ENCODE peak calls at places on chromosomes 12 and 14, in seven cellular contexts. Y, N, F, C, R, J and T are unnamed samples.

GRCh38 chr14:69877492-69877891 is 1.7 kb upstream of the SMOC1 start:
- DNase-seq in Y (no peak), F (no peak), C (no peak), N (no peak), R (peak; percentile 30), J (no peak), T (no peak)

GRCh38 chr14:95500772-95501401 is 15.6 kb downstream of the SYNE3 start:
- DNase-seq in C (no peak), F (peak; percentile 62), Y (no peak), N (peak; percentile 79), J (no peak), R (peak; percentile 93), T (no peak)

GRCh38 chr12:61574339-61574738 is 685.9 kb upstream of the USP15 start:
- DNase-seq in F (no peak), R (no peak), J (no peak), Y (no peak), C (no peak), N (no peak), T (no peak)

GRCh38 chr12:74770552-74770951 is 232.9 kb downstream of the ATXN7L3B start:
- DNase-seq in Y (no peak), J (no peak), R (no peak), C (no peak), F (no peak), N (no peak), T (no peak)

GRCh38 chr12:42213023-42213422 is 25.0 kb downstream of the YAF2 start:
- DNase-seq in N (no peak), J (no peak), F (no peak), Y (no peak), R (peak; percentile 65), C (no peak), T (no peak)

GRCh38 chr12:132327351-132328171 is 1.8 kb downstream of the GALNT9 start:
- DNase-seq in N (peak; percentile 54), J (no peak), F (peak; percentile 57), R (peak; percentile 92), C (no peak), Y (no peak), T (peak; percentile 40)

GRCh38 chr14:24780278-24780677 is 146.3 kb upstream of the GZMB start:
- DNase-seq in F (no peak), C (no peak), R (no peak), N (no peak), Y (no peak), J (no peak), T (no peak)

GRCh38 chr14:75484711-75485429 is 37.4 kb upstream of the BATF start:
- DNase-seq in Y (no peak), N (no peak), F (no peak), J (no peak), C (no peak), R (no peak), T (no peak)

GRCh38 chr12:29242921-29243431 is 93.9 kb downstream of the FAR2 start:
- DNase-seq in N (no peak), J (no peak), Y (no peak), F (no peak), C (no peak), R (no peak), T (peak; percentile 43)

GRCh38 chr12:120702629-120703028 is 7.6 kb upstream of the UNC119B start:
- DNase-seq in F (no peak), C (no peak), J (no peak), N (no peak), R (no peak), Y (no peak), T (no peak)

GRCh38 chr12:45490232-45490881 is 239.1 kb upstream of the ARID2 start:
- DNase-seq in N (no peak), C (no peak), R (no peak), J (no peak), F (no peak), Y (no peak), T (no peak)

GRCh38 chr12:25924535-25925001 is 33.9 kb upstream of the RASSF8 start:
- DNase-seq in F (no peak), C (no peak), Y (no peak), R (peak; percentile 91), J (no peak), N (no peak), T (no peak)

GRCh38 chr12:133227281-133227852 is 8.3 kb downstream of the ANHX start:
- DNase-seq in F (no peak), J (no peak), N (no peak), R (no peak), C (no peak), Y (no peak), T (no peak)

GRCh38 chr14:105007593-105008264 is 13.2 kb downstream of the CDCA4 start:
- DNase-seq in N (no peak), F (no peak), R (no peak), J (no peak), Y (no peak), C (no peak), T (no peak)

GRCh38 chr12:123608192-123608591 is 6.3 kb downstream of the DDX55 start:
- DNase-seq in J (no peak), R (no peak), N (no peak), C (no peak), F (no peak), Y (no peak), T (no peak)

GRCh38 chr14:23751591-23751990 is 115.4 kb downstream of the DHRS2 start:
- DNase-seq in Y (no peak), N (no peak), C (no peak), F (no peak), J (no peak), R (peak; percentile 3), T (no peak)

GRCh38 chr12:120651821-120652220 is 11.4 kb downstream of the CABP1 start:
- DNase-seq in Y (no peak), F (no peak), R (no peak), J (no peak), C (no peak), N (no peak), T (no peak)

GRCh38 chr12:2285462-2285861 is 232.7 kb downstream of the CACNA1C start:
- DNase-seq in Y (no peak), R (no peak), C (no peak), J (no peak), F (no peak), N (no peak), T (no peak)

GRCh38 chr14:54252072-54252730 is 144.6 kb upstream of the CDKN3 start:
- DNase-seq in N (no peak), R (peak; percentile 92), C (no peak), Y (no peak), J (no peak), F (no peak), T (no peak)

GRCh38 chr12:131636940-131637750 is 73.7 kb upstream of the SFSWAP start:
- DNase-seq in R (no peak), C (no peak), N (no peak), F (no peak), J (no peak), Y (no peak), T (no peak)

GRCh38 chr14:88535149-88535548 is 19.7 kb downstream of the PTPN21 start:
- DNase-seq in F (no peak), Y (no peak), R (no peak), N (no peak), C (no peak), J (no peak), T (no peak)

GRCh38 chr14:92135269-92135668 is 13.5 kb downstream of the CPSF2 start:
- DNase-seq in F (no peak), Y (no peak), J (no peak), R (peak; percentile 63), N (no peak), C (no peak), T (no peak)

GRCh38 chr12:107134558-107134957 is 41.2 kb upstream of the CRY1 start:
- DNase-seq in N (no peak), R (peak; percentile 56), C (no peak), Y (peak; percentile 14), F (no peak), J (no peak), T (no peak)